ENCODE peak calls at places on chromosome 13, in six cellular contexts. Z is mesothelial cell of epicardium, J is mucosa of descending colon, M is BE2C, O is fibroblast of lung, S is bronchial epithelial cell. G is an unnamed sample.

GRCh38 chr13:20263393-20264044 is 31.4 kb upstream of the GJB6 start:
- DNase-seq in Z (no peak), J (no peak), M (no peak), O (no peak), S (no peak), G (no peak)

GRCh38 chr13:113147206-113147605 is 11.2 kb upstream of the PROZ start:
- DNase-seq in Z (no peak), J (no peak), M (no peak), O (no peak), S (no peak), G (no peak)

GRCh38 chr13:112069727-112070300 is 2.9 kb downstream of the SOX1 start:
- DNase-seq in Z (no peak), J (no peak), M (no peak), O (no peak), S (no peak), G (no peak)

GRCh38 chr13:79541426-79542049 is 60.6 kb downstream of the NDFIP2 start:
- DNase-seq in Z (no peak), J (no peak), M (no peak), O (peak), S (peak), G (no peak)

GRCh38 chr13:80706164-80706471 is 365.2 kb upstream of the SPRY2 start:
- DNase-seq in Z (no peak), J (no peak), M (no peak), O (no peak), S (no peak), G (no peak)

GRCh38 chr13:66933994-66934393 is 296.1 kb downstream of the PCDH9 start:
- DNase-seq in Z (no peak), J (no peak), M (no peak), O (peak), S (peak), G (no peak)

GRCh38 chr13:69591437-69591836 is 516.2 kb upstream of the ATXN8OS start:
- DNase-seq in Z (no peak), J (no peak), M (no peak), O (no peak), S (no peak), G (no peak)

GRCh38 chr13:32639502-32640105 is 53.4 kb downstream of the PDS5B start:
- DNase-seq in Z (no peak), J (no peak), M (peak), O (peak), S (peak), G (no peak)

GRCh38 chr13:32549788-32550187 is 11.2 kb upstream of the N4BP2L2 start:
- DNase-seq in Z (no peak), J (no peak), M (no peak), O (no peak), S (no peak), G (no peak)

GRCh38 chr13:114227528-114227927 is 7.2 kb upstream of the CDC16 start:
- DNase-seq in Z (no peak), J (no peak), M (no peak), O (no peak), S (no peak), G (no peak)

GRCh38 chr13:21516806-21517205 is 57.7 kb upstream of the ZDHHC20 start:
- DNase-seq in Z (no peak), J (no peak), M (no peak), O (no peak), S (no peak), G (no peak)

GRCh38 chr13:51636349-51636890 is 52.2 kb downstream of the WDFY2 start:
- DNase-seq in Z (no peak), J (no peak), M (no peak), O (no peak), S (no peak), G (no peak)

GRCh38 chr13:20702945-20703784 is at the start of gene IL17D:
- DNase-seq in Z (peak), J (peak), M (peak), O (no peak), S (no peak), G (no peak)

GRCh38 chr13:114140131-114140908 is 7.9 kb upstream of the RASA3 start:
- DNase-seq in Z (no peak), J (peak), M (no peak), O (no peak), S (no peak), G (no peak)

GRCh38 chr13:111572956-111573355 is 252.5 kb downstream of the TEX29 start:
- DNase-seq in Z (no peak), J (no peak), M (no peak), O (no peak), S (no peak), G (no peak)

GRCh38 chr13:36086117-36086516 is 45.1 kb downstream of the DCLK1 start:
- DNase-seq in Z (no peak), J (no peak), M (peak), O (no peak), S (no peak), G (no peak)

GRCh38 chr13:32381539-32381938 is 46.4 kb downstream of the N4BP2L1 start:
- DNase-seq in Z (no peak), J (no peak), M (peak), O (peak), S (peak), G (no peak)

GRCh38 chr13:36981156-36981743 is 17.9 kb downstream of the ALG5 start:
- DNase-seq in Z (no peak), J (no peak), M (no peak), O (peak), S (peak), G (no peak)

GRCh38 chr13:41060723-41061074 is 610 bp upstream of the WBP4 start:
- DNase-seq in Z (peak), J (peak), M (peak), O (peak), S (peak), G (no peak)

GRCh38 chr13:113647351-113648217 is 10.4 kb downstream of the ATP4B start:
- DNase-seq in Z (peak), J (peak), M (peak), O (peak), S (peak), G (no peak)

GRCh38 chr13:113064534-113065405 is 40.8 kb upstream of the F7 start:
- DNase-seq in Z (no peak), J (peak), M (no peak), O (peak), S (peak), G (no peak)

GRCh38 chr13:43905435-43906031 is 25.8 kb downstream of the LACC1 start:
- DNase-seq in Z (no peak), J (no peak), M (peak), O (peak), S (peak), G (no peak)

GRCh38 chr13:99378985-99379734 is 72.0 kb upstream of the GPR183 start:
- DNase-seq in Z (no peak), J (no peak), M (no peak), O (no peak), S (no peak), G (no peak)

GRCh38 chr13:40777166-40777956 is 6.4 kb upstream of the MRPS31 start:
- DNase-seq in Z (no peak), J (no peak), M (peak), O (peak), S (peak), G (no peak)

DNA sequence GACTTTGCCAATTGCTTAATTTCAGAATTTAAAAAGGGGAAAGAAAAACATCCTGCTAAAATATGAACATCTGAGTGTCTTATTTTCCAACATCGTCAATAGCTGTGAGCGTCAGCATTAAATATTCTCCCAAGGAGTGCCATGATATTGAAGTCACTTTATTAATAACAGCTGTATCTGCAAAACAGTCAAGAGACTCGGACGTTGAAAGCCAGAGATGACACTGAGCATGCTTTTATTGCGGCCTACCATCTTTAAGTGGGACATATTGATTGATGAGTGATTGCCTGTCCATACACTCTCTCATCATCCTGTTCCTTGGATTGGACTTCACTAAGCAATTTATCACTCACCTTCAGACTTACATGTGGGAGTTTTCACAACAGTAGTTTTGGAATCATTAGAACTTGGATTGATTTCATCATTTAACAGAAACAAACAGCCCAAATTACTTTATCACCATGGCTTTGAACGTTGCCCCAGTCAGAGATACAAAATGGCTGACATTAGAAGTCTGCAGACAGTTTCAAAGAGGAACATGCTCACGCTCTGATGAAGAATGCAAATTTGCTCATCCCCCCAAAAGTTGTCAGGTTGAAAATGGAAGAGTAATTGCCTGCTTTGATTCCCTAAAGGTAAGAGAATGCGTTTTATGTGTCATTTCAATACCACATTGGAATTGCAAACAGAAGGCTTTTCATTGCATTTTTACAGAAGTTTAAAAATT is 53.8 kb downstream of the MBNL2 start:
- DNase-seq in Z (no peak), J (no peak), M (no peak), O (no peak), S (no peak), G (no peak)
- TF ChIP-seq CTCF in Z (no peak), J (no peak), M (no peak), O (no peak), S (no peak), G (no peak)

GRCh38 chr13:24161010-24161775 is 673 bp downstream of the SPATA13 start:
- DNase-seq in Z (peak), J (peak), M (peak), O (peak), S (no peak), G (no peak)
- TF ChIP-seq CTCF in Z (no peak), J (no peak), M (no peak), O (no peak), S (no peak), G (no peak)

GRCh38 chr13:91112878-91113277 is 234.6 kb upstream of the MIR17HG start:
- DNase-seq in Z (no peak), J (no peak), M (no peak), O (no peak), S (no peak), G (no peak)

GRCh38 chr13:91112191-91112579 is 235.3 kb upstream of the MIR17HG start:
- DNase-seq in Z (no peak), J (no peak), M (no peak), O (no peak), S (no peak), G (no peak)

GRCh38 chr13:91115776-91116175 is 231.7 kb upstream of the MIR17HG start:
- DNase-seq in Z (no peak), J (no peak), M (no peak), O (no peak), S (no peak), G (no peak)

GRCh38 chr13:91108315-91108714 is 239.2 kb upstream of the MIR17HG start:
- DNase-seq in Z (no peak), J (no peak), M (no peak), O (no peak), S (no peak), G (no peak)

GRCh38 chr13:91111476-91112190 is 235.9 kb upstream of the MIR17HG start:
- DNase-seq in Z (no peak), J (no peak), M (no peak), O (no peak), S (no peak), G (no peak)
- TF ChIP-seq CTCF in Z (no peak), J (no peak), M (peak), O (no peak), S (no peak), G (peak)

GRCh38 chr13:110354209-110354627 is 47.1 kb downstream of the COL4A2 start:
- DNase-seq in Z (no peak), J (no peak), M (no peak), O (no peak), S (no peak), G (no peak)

GRCh38 chr13:110353339-110353977 is 46.4 kb downstream of the COL4A2 start:
- DNase-seq in Z (no peak), J (no peak), M (no peak), O (no peak), S (no peak), G (no peak)

GRCh38 chr13:110354715-110355473 is 47.8 kb downstream of the COL4A2 start:
- DNase-seq in Z (no peak), J (no peak), M (no peak), O (no peak), S (no peak), G (no peak)

GRCh38 chr13:110351636-110352420 is 44.7 kb downstream of the COL4A2 start:
- DNase-seq in Z (no peak), J (no peak), M (no peak), O (no peak), S (peak), G (no peak)

DNA sequence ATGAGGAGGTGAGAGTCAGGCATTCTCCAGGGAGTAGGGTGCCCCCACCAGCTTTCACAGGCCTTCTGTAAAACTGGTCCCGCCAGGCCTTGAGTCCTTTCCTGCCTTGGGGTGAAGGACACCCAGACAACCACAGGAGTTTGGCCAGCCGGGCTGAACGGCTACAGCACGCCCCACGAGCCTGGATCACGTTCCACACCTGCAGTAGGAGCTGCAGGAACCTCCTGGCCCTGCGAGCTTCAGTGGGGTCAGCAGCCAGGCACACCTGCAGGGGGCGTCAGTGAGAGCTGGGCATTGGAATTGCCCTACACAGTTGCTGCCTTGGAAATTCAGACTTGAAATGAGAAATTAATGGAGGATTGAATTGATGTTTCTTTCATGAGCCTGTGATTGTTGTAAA is 45.7 kb downstream of the COL4A2 start:
- DNase-seq in Z (no peak), J (no peak), M (peak), O (no peak), S (no peak), G (no peak)
- TF ChIP-seq CTCF in Z (no peak), J (no peak), M (peak), O (no peak), S (peak), G (no peak)

DNA sequence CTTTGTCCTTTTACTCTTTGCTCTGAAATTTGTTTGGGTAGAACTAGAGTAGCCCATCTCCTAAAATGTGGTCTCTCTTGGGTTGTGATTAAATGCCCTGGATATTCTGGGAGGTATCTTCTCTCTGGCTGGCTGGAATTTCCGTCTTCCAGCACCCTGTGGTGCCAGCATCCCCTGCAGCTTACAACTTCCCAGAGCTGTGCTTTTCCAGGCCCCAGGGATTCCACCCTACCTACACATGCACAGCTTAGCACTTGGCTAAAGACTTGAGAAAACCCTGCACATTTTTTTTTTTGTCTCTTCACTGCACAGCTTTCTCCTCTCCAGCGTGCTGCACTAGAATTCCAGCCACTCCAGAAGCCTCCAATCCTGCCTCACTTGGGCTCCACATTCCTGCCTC is 334.7 kb downstream of the IRS2 start:
- DNase-seq in Z (no peak), J (no peak), M (no peak), O (no peak), S (no peak), G (no peak)
- TF ChIP-seq CTCF in Z (no peak), J (no peak), M (no peak), O (no peak), S (no peak), G (no peak)

DNA sequence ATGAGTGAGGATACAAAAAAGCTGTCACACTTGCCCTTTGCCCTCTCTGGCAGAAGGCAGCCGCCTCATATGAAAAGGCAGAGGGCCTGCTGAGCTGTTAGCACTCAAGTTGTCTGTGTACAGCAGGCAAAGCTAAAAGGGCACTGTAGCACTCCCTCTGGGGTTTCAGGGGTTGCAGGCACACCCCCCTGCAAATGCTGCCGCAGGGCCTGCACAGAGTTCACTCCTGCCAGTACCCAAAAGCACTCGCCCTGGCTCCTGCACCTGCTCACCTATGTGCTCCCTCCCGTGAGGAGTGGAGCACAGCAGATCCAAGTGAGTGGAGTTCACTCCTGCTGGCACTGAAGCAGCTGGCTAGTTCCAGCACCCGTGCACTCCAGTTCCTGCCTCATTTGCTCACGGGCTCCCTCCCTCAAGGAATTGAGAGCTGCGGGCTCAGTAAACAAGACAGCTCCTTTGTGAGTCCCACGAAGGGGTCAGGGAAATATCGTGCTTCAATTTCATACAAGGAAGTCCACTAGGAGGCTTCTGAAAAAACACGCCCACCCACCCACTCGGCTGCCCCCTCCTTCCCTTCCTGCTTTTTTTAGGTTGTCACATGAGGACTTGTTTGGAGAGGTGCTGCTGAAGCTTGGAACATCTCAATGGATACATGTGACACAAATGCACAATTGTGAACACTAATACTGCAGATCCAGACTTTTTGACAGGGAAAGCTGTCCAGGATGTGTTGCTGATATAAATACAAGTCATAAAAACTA is 9.9 kb upstream of the RCBTB2 start:
- DNase-seq in Z (no peak), J (peak), M (peak), O (peak), S (no peak), G (no peak)
- TF ChIP-seq CTCF in Z (no peak), J (no peak), M (no peak), O (no peak), S (no peak), G (no peak)

GRCh38 chr13:42816538-42816937 is 35.2 kb downstream of the FAM216B start:
- DNase-seq in Z (no peak), J (no peak), M (no peak), O (no peak), S (peak), G (no peak)
- TF ChIP-seq CTCF in Z (peak), J (no peak), M (peak), O (no peak), S (peak), G (no peak)

DNA sequence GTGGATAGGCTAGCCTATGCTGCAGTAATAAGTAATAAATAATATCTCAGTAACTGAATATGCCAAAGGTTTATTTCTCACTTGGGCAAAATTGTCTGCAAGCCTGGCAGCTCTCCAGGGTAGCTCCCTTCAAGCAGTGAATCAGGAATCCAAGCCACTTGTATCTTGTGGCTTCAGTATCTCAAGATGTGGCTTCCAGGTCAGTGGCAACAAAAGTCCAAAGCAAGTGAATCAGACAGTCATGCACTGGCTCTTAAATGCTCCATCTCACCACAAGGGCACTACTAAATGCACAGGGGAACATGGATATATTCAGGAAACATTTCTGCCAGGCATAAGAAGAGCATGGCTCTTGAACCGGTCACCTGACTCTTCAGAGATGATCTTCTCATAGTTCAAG is 126.3 kb downstream of the KCTD12 start:
- DNase-seq in Z (no peak), J (no peak), M (no peak), O (peak), S (no peak), G (no peak)
- TF ChIP-seq CTCF in Z (no peak), J (no peak), M (no peak), O (no peak), S (no peak), G (no peak)